ENCODE peak calls at places on chromosomes 3 and 15, in eight cellular contexts. W is activated T-helper 9 cell treated with anti-CD3 and anti-CD28 coated beads, Interleukin-2, amount 50 U/mL, for 16 hours; E is GM13976; Q is activated T-helper 1 cell treated with anti-CD3 and anti-CD28 coated beads, Interleukin-2, amount 50 U/mL, for 16 hours; O is posterior cingulate gyrus; Z is GM23248; L is dermis blood vessel endothelial cell; B is dorsolateral prefrontal cortex. Y is an unnamed sample.

GRCh38 chr3:185049710-185050109 is 103.2 kb downstream of the C3orf70 start:
- DNase-seq in W (no peak), E (no peak), Q (no peak), O (no peak), Z (no peak), L (no peak), B (no peak), Y (no peak)

GRCh38 chr3:8336456-8336855 is 165.2 kb upstream of the LMCD1 start:
- DNase-seq in W (no peak), E (no peak), Q (no peak), O (no peak), Z (no peak), L (no peak), B (no peak), Y (no peak)

GRCh38 chr15:42736178-42736792 is 643 bp downstream of the CDAN1 start:
- DNase-seq in W (no peak), E (peak), Q (peak), O (peak), Z (peak), L (peak), B (no peak), Y (peak)

GRCh38 chr3:41933154-41933676 is 28.7 kb downstream of the ULK4 start:
- DNase-seq in W (no peak), E (no peak), Q (no peak), O (no peak), Z (peak), L (no peak), B (no peak), Y (no peak)

GRCh38 chr3:28745436-28745835 is 396.8 kb upstream of the AZI2 start:
- DNase-seq in W (no peak), E (no peak), Q (no peak), O (no peak), Z (peak), L (peak), B (no peak), Y (no peak)

GRCh38 chr3:127628426-127628787 is 578 bp upstream of the PODXL2 start:
- DNase-seq in W (no peak), E (no peak), Q (no peak), O (no peak), Z (no peak), L (no peak), B (no peak), Y (no peak)

GRCh38 chr3:122961146-122961545 is 66.4 kb downstream of the SEMA5B start:
- DNase-seq in W (no peak), E (no peak), Q (no peak), O (no peak), Z (no peak), L (no peak), B (no peak), Y (no peak)

GRCh38 chr15:31360843-31361763 is 34.5 kb downstream of the KLF13 start:
- DNase-seq in W (no peak), E (peak), Q (peak), O (no peak), Z (no peak), L (no peak), B (peak), Y (peak)

GRCh38 chr3:180277036-180277435 is 240.3 kb upstream of the PEX5L start:
- DNase-seq in W (no peak), E (no peak), Q (no peak), O (no peak), Z (peak), L (no peak), B (no peak), Y (no peak)

GRCh38 chr3:194930439-194931204 is 244.9 kb downstream of the FAM43A start:
- DNase-seq in W (no peak), E (no peak), Q (no peak), O (no peak), Z (peak), L (peak), B (no peak), Y (no peak)

GRCh38 chr3:187919535-187919934 is 174.3 kb upstream of the BCL6 start:
- DNase-seq in W (no peak), E (no peak), Q (no peak), O (no peak), Z (no peak), L (no peak), B (no peak), Y (no peak)

GRCh38 chr3:43857361-43858051 is 166.8 kb downstream of the ABHD5 start:
- DNase-seq in W (no peak), E (no peak), Q (no peak), O (no peak), Z (peak), L (no peak), B (no peak), Y (no peak)

GRCh38 chr15:52466134-52466701 is 62.5 kb downstream of the MYO5A start:
- DNase-seq in W (peak), E (peak), Q (peak), O (no peak), Z (peak), L (no peak), B (no peak), Y (peak)

GRCh38 chr3:149534671-149535394 is 60.3 kb downstream of the TM4SF4 start:
- DNase-seq in W (no peak), E (no peak), Q (no peak), O (no peak), Z (peak), L (no peak), B (no peak), Y (no peak)

GRCh38 chr3:48446425-48447193 is at the start of gene ATRIP:
- DNase-seq in W (peak), E (peak), Q (peak), O (peak), Z (peak), L (peak), B (peak), Y (peak)

GRCh38 chr3:185422677-185423076 is 59.7 kb downstream of the MAP3K13 start:
- DNase-seq in W (no peak), E (no peak), Q (no peak), O (no peak), Z (no peak), L (no peak), B (no peak), Y (no peak)

GRCh38 chr15:85456798-85457197 is 76.4 kb downstream of the AKAP13 start:
- DNase-seq in W (no peak), E (no peak), Q (no peak), O (no peak), Z (no peak), L (no peak), B (no peak), Y (no peak)

GRCh38 chr15:47513496-47513895 is 203.8 kb upstream of the SEMA6D start:
- DNase-seq in W (no peak), E (no peak), Q (no peak), O (no peak), Z (no peak), L (no peak), B (no peak), Y (no peak)

GRCh38 chr3:32850226-32850625 is 32.4 kb downstream of the TRIM71 start:
- DNase-seq in W (no peak), E (no peak), Q (no peak), O (no peak), Z (peak), L (no peak), B (no peak), Y (no peak)